ENCODE peak calls at places on chromosomes 1 and 21, in seven cellular contexts. B is WTC11, S is AG04450, X is GM12865, P is GM13977, J is activated T-helper 1 cell treated with Interleukin-2 at 50 U/mL for 16 hours, E is fibroblast of lung. Y is an unnamed sample.
A peak's percentile ranks its signal among the peaks of the same experiment; 100 is the strongest.

GRCh38 chr21:33441489-33442477 is 38.0 kb downstream of the TMEM50B start:
- DNase-seq in B (no peak), S (peak; percentile 51), X (peak; percentile 93), P (peak; percentile 62), J (no peak), E (peak; percentile 94), Y (peak; percentile 58)

GRCh38 chr1:25197235-25197930 is 34.9 kb downstream of the SYF2 start:
- DNase-seq in B (no peak), S (no peak), X (no peak), P (no peak), J (no peak), E (no peak), Y (peak; percentile 28)

GRCh38 chr21:29258626-29259335 is 39.9 kb upstream of the BACH1 start:
- DNase-seq in B (no peak), S (peak; percentile 47), X (no peak), P (no peak), J (no peak), E (peak; percentile 69), Y (no peak)

GRCh38 chr1:114164840-114165543 is 11.3 kb upstream of the SYT6 start:
- DNase-seq in B (no peak), S (no peak), X (peak; percentile 37), P (peak; percentile 42), J (no peak), E (no peak), Y (no peak)

GRCh38 chr1:188164459-188164858 is 1335.7 kb downstream of the PLA2G4A start:
- DNase-seq in B (no peak), S (no peak), X (no peak), P (no peak), J (no peak), E (no peak), Y (no peak)

GRCh38 chr1:90434460-90434859 is 282.6 kb downstream of the BARHL2 start:
- DNase-seq in B (peak; percentile 18), S (no peak), X (no peak), P (no peak), J (no peak), E (no peak), Y (no peak)

GRCh38 chr1:157045251-157046218 is at the start of gene ARHGEF11:
- DNase-seq in B (peak; percentile 91), S (peak; percentile 59), X (peak; percentile 82), P (peak; percentile 84), J (no peak), E (peak; percentile 88), Y (peak; percentile 92)

GRCh38 chr1:43425045-43425444 is 28.7 kb downstream of the HYI start:
- DNase-seq in B (no peak), S (no peak), X (no peak), P (no peak), J (no peak), E (no peak), Y (no peak)

GRCh38 chr1:216632980-216633379 is 90.2 kb downstream of the ESRRG start:
- DNase-seq in B (no peak), S (no peak), X (no peak), P (no peak), J (no peak), E (no peak), Y (no peak)